ENCODE peak calls at places on chromosomes 2 and 18, in nine cellular contexts. One of them, this sample, is unnamed. For H3K4me1, the result is how much of the 10 kb centered on the place peaks cover.

GRCh38 chr2:73856214-73856613 is 27.5 kb downstream of the STAMBP start:
- DNase-seq in esophagus squamous epithelium: no peak
- DNase-seq in testis: no peak
- DNase-seq in GM23338: no peak
- DNase-seq in colonic mucosa: no peak
- DNase-seq in pancreas: no peak
- DNase-seq in adrenal gland: no peak
- DNase-seq in heart left ventricle: no peak
- DNase-seq in suprapubic skin: no peak
- DNase-seq in this sample: no peak

GRCh38 chr18:21777814-21778213 is 37.2 kb downstream of the MIB1 start:
- DNase-seq in esophagus squamous epithelium: no peak
- DNase-seq in testis: no peak
- DNase-seq in GM23338: no peak
- DNase-seq in colonic mucosa: no peak
- DNase-seq in pancreas: no peak
- DNase-seq in adrenal gland: no peak
- DNase-seq in heart left ventricle: no peak
- DNase-seq in suprapubic skin: no peak
- DNase-seq in this sample: no peak

GRCh38 chr2:53202063-53202462 is 565.5 kb upstream of the CHAC2 start:
- DNase-seq in esophagus squamous epithelium: no peak
- DNase-seq in testis: no peak
- DNase-seq in GM23338: peak
- DNase-seq in colonic mucosa: peak
- DNase-seq in pancreas: no peak
- DNase-seq in adrenal gland: no peak
- DNase-seq in heart left ventricle: no peak
- DNase-seq in suprapubic skin: no peak
- DNase-seq in this sample: no peak

GRCh38 chr2:160168878-160169277 is 31.2 kb downstream of the ITGB6 start:
- DNase-seq in esophagus squamous epithelium: no peak
- DNase-seq in testis: no peak
- DNase-seq in GM23338: no peak
- DNase-seq in colonic mucosa: no peak
- DNase-seq in pancreas: no peak
- DNase-seq in adrenal gland: no peak
- DNase-seq in heart left ventricle: no peak
- DNase-seq in suprapubic skin: no peak
- DNase-seq in this sample: no peak

GRCh38 chr2:38737925-38738324 is 13.2 kb downstream of the SRSF7 start:
- DNase-seq in esophagus squamous epithelium: no peak
- DNase-seq in testis: no peak
- DNase-seq in GM23338: no peak
- DNase-seq in colonic mucosa: no peak
- DNase-seq in pancreas: no peak
- DNase-seq in adrenal gland: no peak
- DNase-seq in heart left ventricle: no peak
- DNase-seq in suprapubic skin: no peak
- DNase-seq in this sample: no peak

GRCh38 chr2:159445307-159445706 is 158.8 kb upstream of the WDSUB1 start:
- DNase-seq in esophagus squamous epithelium: no peak
- DNase-seq in testis: no peak
- DNase-seq in GM23338: no peak
- DNase-seq in colonic mucosa: no peak
- DNase-seq in pancreas: no peak
- DNase-seq in adrenal gland: no peak
- DNase-seq in heart left ventricle: no peak
- DNase-seq in suprapubic skin: no peak
- DNase-seq in this sample: no peak

GRCh38 chr2:68579689-68580088 is 63.7 kb upstream of the PROKR1 start:
- DNase-seq in esophagus squamous epithelium: no peak
- DNase-seq in testis: no peak
- DNase-seq in GM23338: no peak
- DNase-seq in colonic mucosa: no peak
- DNase-seq in pancreas: no peak
- DNase-seq in adrenal gland: no peak
- DNase-seq in heart left ventricle: no peak
- DNase-seq in suprapubic skin: no peak
- DNase-seq in this sample: no peak

GRCh38 chr2:63662028-63662804 is 73.5 kb downstream of the MDH1 start:
- DNase-seq in esophagus squamous epithelium: no peak
- DNase-seq in testis: no peak
- DNase-seq in GM23338: no peak
- DNase-seq in colonic mucosa: no peak
- DNase-seq in pancreas: no peak
- DNase-seq in adrenal gland: no peak
- DNase-seq in heart left ventricle: no peak
- DNase-seq in suprapubic skin: no peak
- DNase-seq in this sample: no peak

GRCh38 chr2:41879367-41879871 is 168.4 kb upstream of the PKDCC start:
- DNase-seq in esophagus squamous epithelium: no peak
- DNase-seq in testis: peak
- DNase-seq in GM23338: no peak
- DNase-seq in colonic mucosa: no peak
- DNase-seq in pancreas: no peak
- DNase-seq in adrenal gland: no peak
- DNase-seq in heart left ventricle: no peak
- DNase-seq in suprapubic skin: no peak
- DNase-seq in this sample: peak

GRCh38 chr18:48024009-48024512 is 93.6 kb upstream of the SMAD2 start:
- DNase-seq in esophagus squamous epithelium: no peak
- DNase-seq in testis: no peak
- DNase-seq in GM23338: no peak
- DNase-seq in colonic mucosa: no peak
- DNase-seq in pancreas: no peak
- DNase-seq in adrenal gland: no peak
- DNase-seq in heart left ventricle: no peak
- DNase-seq in suprapubic skin: peak
- DNase-seq in this sample: no peak

GRCh38 chr2:108370080-108370479 is 7.7 kb upstream of the SULT1C4 start:
- DNase-seq in esophagus squamous epithelium: no peak
- DNase-seq in testis: no peak
- DNase-seq in GM23338: no peak
- DNase-seq in colonic mucosa: no peak
- DNase-seq in pancreas: no peak
- DNase-seq in adrenal gland: no peak
- DNase-seq in heart left ventricle: no peak
- DNase-seq in suprapubic skin: no peak
- DNase-seq in this sample: no peak

GRCh38 chr18:24027156-24027555 is 12.6 kb downstream of the TTC39C start:
- DNase-seq in esophagus squamous epithelium: no peak
- DNase-seq in testis: no peak
- DNase-seq in GM23338: no peak
- DNase-seq in colonic mucosa: no peak
- DNase-seq in pancreas: no peak
- DNase-seq in adrenal gland: peak
- DNase-seq in heart left ventricle: peak
- DNase-seq in suprapubic skin: no peak
- DNase-seq in this sample: no peak

GRCh38 chr2:128466377-128467175 is 147.9 kb upstream of the HS6ST1 start:
- DNase-seq in esophagus squamous epithelium: no peak
- DNase-seq in testis: peak
- DNase-seq in GM23338: no peak
- DNase-seq in colonic mucosa: peak
- DNase-seq in pancreas: no peak
- DNase-seq in adrenal gland: peak
- DNase-seq in heart left ventricle: peak
- DNase-seq in suprapubic skin: peak
- DNase-seq in this sample: no peak

DNA sequence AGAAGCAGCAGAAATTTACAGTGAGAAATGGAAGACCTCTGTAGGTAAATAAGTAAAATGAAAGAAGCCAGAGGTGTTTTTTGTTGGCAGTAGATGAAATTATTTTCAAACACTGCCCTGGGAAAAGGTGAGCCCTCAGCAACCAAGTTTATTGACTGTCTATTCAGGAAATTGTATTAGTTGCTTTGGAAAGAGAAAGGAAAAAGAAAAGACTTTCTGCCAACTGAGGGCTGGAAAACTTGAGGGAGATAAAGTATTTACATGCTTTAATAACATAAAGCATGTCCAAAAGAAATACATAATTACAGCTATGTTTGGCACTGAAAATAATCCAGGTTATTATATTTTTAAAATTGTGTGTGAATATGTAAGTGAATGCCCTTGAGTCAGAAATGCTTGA is 14.7 kb downstream of the CRIM1 start:
- DNase-seq in esophagus squamous epithelium: no peak
- DNase-seq in testis: no peak
- DNase-seq in GM23338: no peak
- DNase-seq in colonic mucosa: no peak
- DNase-seq in pancreas: no peak
- DNase-seq in adrenal gland: no peak
- DNase-seq in heart left ventricle: no peak
- DNase-seq in suprapubic skin: no peak
- DNase-seq in this sample: no peak
- H3K4me1 ChIP-seq in esophagus squamous epithelium: under half
- H3K4me1 ChIP-seq in testis: under half
- H3K4me1 ChIP-seq in GM23338: half or more
- H3K4me1 ChIP-seq in colonic mucosa: under half
- H3K4me1 ChIP-seq in pancreas: under half
- H3K4me1 ChIP-seq in adrenal gland: under half
- H3K4me1 ChIP-seq in heart left ventricle: half or more
- H3K4me1 ChIP-seq in suprapubic skin: half or more
- H3K4me1 ChIP-seq in this sample: under half

DNA sequence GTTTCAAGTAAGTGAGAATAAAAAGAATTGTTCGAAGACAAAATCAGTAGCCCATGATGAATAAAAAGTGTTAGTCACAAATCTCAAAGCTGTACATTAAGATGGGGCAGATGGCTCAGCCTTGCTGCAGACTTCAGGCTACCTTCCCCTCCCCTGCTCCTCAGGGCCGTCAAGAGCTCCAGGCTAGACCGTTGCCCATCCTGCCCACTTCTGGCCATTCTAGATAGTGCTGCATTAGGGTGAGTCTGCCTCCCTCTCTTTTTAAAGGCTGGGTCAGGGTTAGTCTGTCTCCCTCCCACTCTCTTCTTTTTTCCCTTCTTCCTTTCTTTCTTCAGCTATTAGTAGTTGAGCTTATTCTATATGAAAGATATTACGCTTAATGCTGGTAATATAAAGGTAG is 86.0 kb downstream of the MAPRE2 start:
- DNase-seq in esophagus squamous epithelium: no peak
- DNase-seq in testis: no peak
- DNase-seq in GM23338: peak
- DNase-seq in colonic mucosa: no peak
- DNase-seq in pancreas: no peak
- DNase-seq in adrenal gland: no peak
- DNase-seq in heart left ventricle: no peak
- DNase-seq in suprapubic skin: no peak
- DNase-seq in this sample: peak
- TF ChIP-seq CTCF in esophagus squamous epithelium: no peak
- TF ChIP-seq CTCF in testis: no peak
- TF ChIP-seq CTCF in GM23338: peak
- TF ChIP-seq CTCF in colonic mucosa: no peak
- TF ChIP-seq CTCF in pancreas: no peak
- TF ChIP-seq CTCF in adrenal gland: no peak
- TF ChIP-seq CTCF in heart left ventricle: no peak
- TF ChIP-seq CTCF in suprapubic skin: no peak
- TF ChIP-seq CTCF in this sample: peak

GRCh38 chr2:112831380-112831930 is 5.1 kb downstream of the IL1B start:
- DNase-seq in esophagus squamous epithelium: no peak
- DNase-seq in testis: no peak
- DNase-seq in GM23338: no peak
- DNase-seq in colonic mucosa: no peak
- DNase-seq in pancreas: no peak
- DNase-seq in adrenal gland: no peak
- DNase-seq in heart left ventricle: no peak
- DNase-seq in suprapubic skin: no peak
- DNase-seq in this sample: no peak

GRCh38 chr2:112829931-112830330 is 6.6 kb downstream of the IL1B start:
- DNase-seq in esophagus squamous epithelium: no peak
- DNase-seq in testis: no peak
- DNase-seq in GM23338: no peak
- DNase-seq in colonic mucosa: no peak
- DNase-seq in pancreas: no peak
- DNase-seq in adrenal gland: no peak
- DNase-seq in heart left ventricle: no peak
- DNase-seq in suprapubic skin: no peak
- DNase-seq in this sample: no peak

GRCh38 chr2:112827786-112828185 is 8.8 kb downstream of the IL1B start:
- DNase-seq in esophagus squamous epithelium: no peak
- DNase-seq in testis: no peak
- DNase-seq in GM23338: no peak
- DNase-seq in colonic mucosa: no peak
- DNase-seq in pancreas: no peak
- DNase-seq in adrenal gland: no peak
- DNase-seq in heart left ventricle: no peak
- DNase-seq in suprapubic skin: no peak
- DNase-seq in this sample: no peak

GRCh38 chr2:112830469-112830868 is 6.1 kb downstream of the IL1B start:
- DNase-seq in esophagus squamous epithelium: no peak
- DNase-seq in testis: no peak
- DNase-seq in GM23338: no peak
- DNase-seq in colonic mucosa: no peak
- DNase-seq in pancreas: no peak
- DNase-seq in adrenal gland: no peak
- DNase-seq in heart left ventricle: no peak
- DNase-seq in suprapubic skin: no peak
- DNase-seq in this sample: no peak

DNA sequence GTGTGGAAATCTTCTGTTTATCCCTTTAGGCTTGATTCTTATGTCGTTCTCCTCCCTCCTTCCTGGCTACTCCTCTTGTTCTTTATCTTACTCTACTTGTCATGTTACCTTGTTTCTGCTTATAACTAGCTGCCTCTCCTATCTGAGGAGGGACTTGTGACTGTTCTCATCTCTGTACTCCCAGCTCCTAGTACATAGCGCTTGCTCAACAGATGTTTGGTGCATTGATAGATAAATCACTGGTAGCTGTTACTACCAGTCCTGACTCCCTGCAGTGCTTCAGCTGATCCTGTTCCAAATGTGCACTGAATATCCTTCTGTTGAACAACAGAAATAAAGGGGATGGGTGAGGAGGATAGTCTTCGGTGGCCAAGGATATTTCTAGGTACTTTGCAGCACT is 7.3 kb downstream of the IL1B start:
- DNase-seq in esophagus squamous epithelium: no peak
- DNase-seq in testis: no peak
- DNase-seq in GM23338: no peak
- DNase-seq in colonic mucosa: no peak
- DNase-seq in pancreas: no peak
- DNase-seq in adrenal gland: no peak
- DNase-seq in heart left ventricle: no peak
- DNase-seq in suprapubic skin: no peak
- DNase-seq in this sample: no peak
- H3K4me3 ChIP-seq in esophagus squamous epithelium: no peak
- H3K4me3 ChIP-seq in testis: no peak
- H3K4me3 ChIP-seq in GM23338: no peak
- H3K4me3 ChIP-seq in colonic mucosa: no peak
- H3K4me3 ChIP-seq in pancreas: no peak
- H3K4me3 ChIP-seq in adrenal gland: no peak
- H3K4me3 ChIP-seq in heart left ventricle: no peak
- H3K4me3 ChIP-seq in suprapubic skin: no peak
- H3K4me3 ChIP-seq in this sample: no peak

DNA sequence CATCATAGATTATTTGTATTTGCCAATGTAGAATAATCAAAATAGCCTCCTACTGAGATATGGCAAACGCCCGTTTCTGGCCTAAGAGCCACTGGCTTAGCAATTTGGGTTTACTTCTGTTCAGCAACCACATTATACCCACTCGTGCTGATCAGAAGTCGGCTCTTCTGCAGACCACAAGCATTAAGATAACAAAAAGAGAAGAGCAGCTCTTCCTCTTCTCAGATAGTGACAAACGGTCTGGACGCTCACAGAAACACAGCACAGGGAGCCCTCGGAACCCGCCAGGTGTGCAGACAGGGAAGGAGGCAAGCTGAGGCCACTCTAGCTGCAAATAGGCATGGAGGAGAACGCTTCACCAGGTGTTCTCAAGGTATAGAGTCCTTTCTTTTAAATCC is 164.0 kb downstream of the HDAC4 start:
- DNase-seq in esophagus squamous epithelium: no peak
- DNase-seq in testis: peak
- DNase-seq in GM23338: no peak
- DNase-seq in colonic mucosa: no peak
- DNase-seq in pancreas: no peak
- DNase-seq in adrenal gland: peak
- DNase-seq in heart left ventricle: no peak
- DNase-seq in suprapubic skin: peak
- DNase-seq in this sample: no peak
- H3K4me1 ChIP-seq in esophagus squamous epithelium: under half
- H3K4me1 ChIP-seq in testis: under half
- H3K4me1 ChIP-seq in GM23338: under half
- H3K4me1 ChIP-seq in colonic mucosa: under half
- H3K4me1 ChIP-seq in pancreas: under half
- H3K4me1 ChIP-seq in adrenal gland: half or more
- H3K4me1 ChIP-seq in heart left ventricle: under half
- H3K4me1 ChIP-seq in suprapubic skin: under half
- H3K4me1 ChIP-seq in this sample: under half

This sample was measured in BE2C.